ENCODE peak calls at places on chromosomes 3 and 15, in six cellular contexts. D is IMR-90, F is trophoblast cell, C is H1, X is H9, A is mesenchymal stem cell. W is an unnamed sample.

GRCh38 chr3:14322001-14322400 is 80.4 kb upstream of the SLC6A6 start:
- DNase-seq in C (no peak), A (no peak), X (no peak), F (no peak), D (no peak), W (no peak)

GRCh38 chr3:39971450-39972081 is 162.2 kb downstream of the MYRIP start:
- DNase-seq in D (no peak), A (no peak), F (no peak), C (no peak), X (no peak), W (no peak)

GRCh38 chr3:58230876-58231552 is 6.6 kb upstream of the ABHD6 start:
- DNase-seq in D (no peak), X (no peak), C (no peak), A (no peak), F (no peak), W (no peak)

GRCh38 chr15:29968099-29968892 is 114.5 kb upstream of the GOLGA8J start:
- DNase-seq in X (peak), C (peak), D (no peak), F (peak), A (no peak), W (peak)

GRCh38 chr15:59746777-59747176 is 57.7 kb upstream of the BNIP2 start:
- DNase-seq in A (no peak), D (no peak), X (no peak), C (no peak), F (no peak), W (no peak)

GRCh38 chr3:7697538-7697937 is 804.1 kb upstream of the LMCD1 start:
- DNase-seq in D (no peak), A (no peak), C (no peak), F (no peak), X (no peak), W (no peak)

GRCh38 chr3:59749291-59749690 is 699.5 kb upstream of the CFAP20DC start:
- DNase-seq in D (peak), X (no peak), A (peak), C (no peak), F (no peak), W (no peak)

GRCh38 chr3:14784087-14784596 is 34.6 kb upstream of the FGD5 start:
- DNase-seq in X (peak), C (no peak), A (no peak), D (no peak), F (no peak), W (no peak)

GRCh38 chr3:72462611-72463011 is 385.6 kb downstream of the SHQ1 start:
- DNase-seq in C (no peak), X (no peak), D (no peak), A (no peak), F (no peak), W (no peak)

GRCh38 chr15:93913310-93913709 is 318.1 kb upstream of the MCTP2 start:
- DNase-seq in A (no peak), C (no peak), X (no peak), D (no peak), F (no peak), W (no peak)

GRCh38 chr3:9422712-9423424 is 25.5 kb downstream of the SETD5 start:
- DNase-seq in X (peak), D (peak), F (peak), C (no peak), A (peak), W (peak)

GRCh38 chr3:134901461-134901860 is 106.4 kb downstream of the EPHB1 start:
- DNase-seq in D (no peak), X (peak), F (no peak), A (no peak), C (no peak), W (no peak)

GRCh38 chr3:159852821-159853505 is 135.7 kb upstream of the IL12A start:
- DNase-seq in D (peak), X (peak), C (no peak), A (peak), F (no peak), W (no peak)

GRCh38 chr3:183131186-183131585 is 31.3 kb downstream of the LAMP3 start:
- DNase-seq in C (no peak), X (no peak), A (no peak), D (no peak), F (no peak), W (no peak)

GRCh38 chr15:82951472-82952155 is 906 bp downstream of the HOMER2 start:
- DNase-seq in X (no peak), D (no peak), A (no peak), C (no peak), F (no peak), W (no peak)

GRCh38 chr3:50275996-50276761 is 2.7 kb upstream of the LSMEM2 start:
- DNase-seq in X (peak), C (peak), A (no peak), D (no peak), F (no peak), W (no peak)

GRCh38 chr3:180529778-180530177 is 72.2 kb upstream of the TTC14 start:
- DNase-seq in C (peak), X (no peak), D (no peak), F (no peak), A (no peak), W (no peak)

GRCh38 chr15:72796515-72797337 is 13.2 kb upstream of the ADPGK start:
- DNase-seq in C (peak), X (peak), A (peak), F (peak), D (peak), W (peak)

GRCh38 chr15:100786901-100787566 is 92.6 kb upstream of the ALDH1A3 start:
- DNase-seq in D (no peak), X (no peak), C (peak), F (no peak), A (no peak), W (no peak)

GRCh38 chr3:135229018-135229495 is 434.0 kb downstream of the EPHB1 start:
- DNase-seq in C (no peak), A (no peak), D (no peak), X (peak), F (no peak), W (no peak)

GRCh38 chr3:27080126-27080525 is 289.1 kb downstream of the NEK10 start:
- DNase-seq in A (no peak), F (no peak), X (no peak), C (no peak), D (no peak), W (no peak)

GRCh38 chr3:86792316-86792715 is 198.6 kb downstream of the VGLL3 start:
- DNase-seq in F (no peak), A (no peak), X (no peak), C (no peak), D (peak), W (no peak)

GRCh38 chr3:183381179-183381578 is 47.2 kb downstream of the MCF2L2 start:
- DNase-seq in C (no peak), F (peak), A (peak), D (peak), X (no peak), W (no peak)

GRCh38 chr3:88150371-88150770 is 612 bp downstream of the C3orf38 start:
- DNase-seq in A (no peak), F (peak), D (no peak), C (no peak), X (no peak), W (no peak)

GRCh38 chr15:55694652-55695150 is 48.3 kb downstream of the PRTG start:
- DNase-seq in D (peak), C (no peak), A (peak), F (no peak), X (peak), W (no peak)

GRCh38 chr3:45943207-45943846 is at the start of gene CXCR6:
- DNase-seq in D (peak), A (no peak), F (peak), X (no peak), C (no peak), W (no peak)

GRCh38 chr3:55235416-55235815 is 251.7 kb downstream of the WNT5A start:
- DNase-seq in C (no peak), D (peak), X (no peak), F (no peak), A (no peak), W (no peak)

GRCh38 chr3:171982829-171983228 is 56.5 kb upstream of the FNDC3B start:
- DNase-seq in A (peak), X (no peak), C (no peak), D (peak), F (peak), W (no peak)

GRCh38 chr3:165464736-165465135 is 268.6 kb upstream of the SLITRK3 start:
- DNase-seq in F (no peak), C (no peak), A (peak), D (peak), X (no peak), W (no peak)

GRCh38 chr3:133114198-133114597 is 76.0 kb downstream of the TMEM108 start:
- DNase-seq in D (peak), F (no peak), X (no peak), C (no peak), A (no peak), W (no peak)

GRCh38 chr3:57127849-57128566 is 37.1 kb downstream of the IL17RD start:
- DNase-seq in D (no peak), C (no peak), X (no peak), A (peak), F (no peak), W (no peak)

GRCh38 chr3:43727930-43728329 is 37.2 kb downstream of the ABHD5 start:
- DNase-seq in X (no peak), D (peak), A (no peak), C (no peak), F (no peak), W (no peak)

GRCh38 chr3:171851685-171852084 is 8.5 kb downstream of the TMEM212 start:
- DNase-seq in D (peak), X (no peak), A (peak), C (no peak), F (no peak), W (no peak)

GRCh38 chr3:121167374-121168139 is 259.6 kb downstream of the STXBP5L start:
- DNase-seq in A (no peak), F (no peak), C (no peak), X (no peak), D (no peak), W (no peak)

GRCh38 chr3:121165397-121165837 is 257.4 kb downstream of the STXBP5L start:
- DNase-seq in A (no peak), C (no peak), X (peak), D (no peak), F (peak), W (no peak)
- H2AFZ ChIP-seq in A (no peak), C (no peak), X (no peak), D (no peak), F (no peak), W (no peak)

GRCh38 chr3:191962324-191962723 is 501.4 kb downstream of the PYDC2 start:
- DNase-seq in X (no peak), C (no peak), F (no peak), A (peak), D (no peak), W (no peak)

GRCh38 chr3:191961036-191961435 is 500.1 kb downstream of the PYDC2 start:
- DNase-seq in X (no peak), D (no peak), C (no peak), F (no peak), A (peak), W (no peak)

GRCh38 chr3:191959876-191960418 is 499.0 kb downstream of the PYDC2 start:
- DNase-seq in C (no peak), D (no peak), X (no peak), F (no peak), A (peak), W (no peak)

GRCh38 chr3:191961529-191961928 is 500.6 kb downstream of the PYDC2 start:
- DNase-seq in C (no peak), X (no peak), F (no peak), A (peak), D (no peak), W (no peak)

GRCh38 chr3:191958980-191959671 is 498.2 kb downstream of the PYDC2 start:
- DNase-seq in D (no peak), C (no peak), X (no peak), F (no peak), A (no peak), W (no peak)
- H2BK120ac ChIP-seq in D (no peak), C (peak), X (no peak), F (no peak), A (no peak), W (no peak)

DNA sequence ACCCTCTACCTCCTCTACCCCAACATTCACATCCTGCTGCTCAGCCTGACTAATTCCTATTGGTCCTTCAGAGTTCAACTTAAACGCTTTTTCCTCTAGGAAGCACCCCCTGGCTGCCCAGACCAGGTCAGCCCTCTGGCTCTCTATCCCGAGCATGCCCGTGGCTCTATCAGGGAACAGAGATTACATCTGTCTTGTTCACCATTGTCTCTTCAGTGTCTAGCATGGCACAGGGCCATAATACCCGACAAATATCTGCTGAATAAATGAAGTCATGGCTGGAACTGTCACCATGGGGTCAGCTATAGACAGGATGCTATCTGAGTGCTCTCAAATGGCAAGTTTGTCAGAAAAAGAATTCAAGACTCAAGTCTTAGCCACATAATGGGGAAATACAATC is 296.9 kb upstream of the CHRNA7 start:
- DNase-seq in A (no peak), X (no peak), C (no peak), F (no peak), D (no peak), W (no peak)
- H2AFZ ChIP-seq in A (no peak), X (no peak), C (no peak), F (no peak), D (no peak), W (no peak)

DNA sequence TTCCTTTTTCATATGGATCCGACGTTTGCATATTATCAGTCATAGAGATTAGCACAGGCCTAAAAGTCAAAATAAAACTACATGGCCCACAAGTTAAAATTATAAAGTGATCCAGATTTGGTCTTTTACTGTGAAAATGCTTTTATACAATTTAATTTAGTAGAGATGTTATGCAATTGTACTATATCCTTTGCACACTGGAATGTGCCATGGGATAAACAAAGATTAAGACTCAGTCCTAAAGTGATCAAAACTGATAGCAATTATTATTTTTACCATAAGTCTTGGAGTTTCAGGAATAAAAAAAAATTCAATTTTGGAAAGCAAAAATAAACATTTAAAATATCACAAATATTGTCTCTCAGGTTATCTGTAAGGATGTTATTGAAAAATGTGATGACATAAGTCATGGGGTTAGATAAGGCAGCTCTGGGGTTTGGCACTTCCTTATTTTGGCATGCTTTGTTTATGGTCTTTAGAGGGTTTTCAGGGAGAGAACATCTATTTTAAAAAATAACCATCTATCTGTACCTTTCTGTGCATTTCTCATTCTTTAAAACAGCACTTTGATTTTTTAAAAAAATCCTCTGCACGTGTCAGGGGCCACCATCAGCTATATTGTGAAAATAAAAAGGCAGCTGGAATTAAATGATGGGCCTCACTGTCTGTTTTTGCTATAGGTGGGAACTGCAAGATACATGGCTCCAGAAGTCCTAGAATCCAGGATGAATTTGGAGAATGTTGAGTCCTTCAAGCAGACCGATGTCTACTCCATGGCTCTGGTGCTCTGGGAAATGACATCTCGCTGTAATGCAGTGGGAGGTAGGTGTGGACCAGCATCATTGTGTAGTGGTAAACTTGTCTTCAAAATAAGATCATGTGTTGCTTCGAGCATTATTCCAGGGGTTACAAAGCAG is 67.3 kb downstream of the TGFBR2 start:
- DNase-seq in F (no peak), C (no peak), A (no peak), X (no peak), D (no peak), W (no peak)
- H2BK120ac ChIP-seq in F (no peak), C (no peak), A (no peak), X (no peak), D (no peak), W (no peak)

DNA sequence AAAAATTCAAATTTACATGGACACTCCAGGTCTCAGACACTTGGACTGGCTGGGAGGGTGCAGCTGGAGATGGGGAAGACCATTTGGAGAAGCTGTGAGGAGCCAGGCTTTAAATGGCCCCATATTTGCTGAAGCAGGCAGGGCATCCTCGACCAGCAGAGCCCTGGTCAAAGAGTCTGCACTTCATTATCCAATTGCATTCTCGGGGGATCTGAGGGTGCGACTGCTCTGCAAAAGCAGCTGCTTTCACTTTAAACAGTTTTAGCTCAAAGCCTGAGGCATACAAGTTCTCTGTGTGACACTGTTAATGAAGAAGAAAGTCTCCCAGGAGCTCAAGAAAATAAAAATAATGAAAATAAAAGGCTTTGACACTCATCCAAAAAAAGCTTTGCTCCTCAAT is 98.0 kb upstream of the SLC25A36 start:
- DNase-seq in F (no peak), A (no peak), X (no peak), D (no peak), C (no peak), W (no peak)
- H2AFZ ChIP-seq in F (no peak), A (no peak), X (no peak), D (no peak), C (no peak), W (no peak)

GRCh38 chr3:197706658-197707057 is 30.0 kb downstream of the RUBCN start:
- DNase-seq in F (no peak), D (no peak), A (no peak), X (no peak), C (no peak), W (no peak)

GRCh38 chr3:197709135-197709534 is 27.6 kb downstream of the RUBCN start:
- DNase-seq in F (no peak), A (no peak), C (no peak), X (no peak), D (no peak), W (no peak)

GRCh38 chr3:197714251-197714650 is 22.5 kb downstream of the RUBCN start:
- DNase-seq in D (no peak), F (peak), C (no peak), A (no peak), X (no peak), W (no peak)

GRCh38 chr3:197713477-197713822 is 23.3 kb downstream of the RUBCN start:
- DNase-seq in C (no peak), F (no peak), A (no peak), D (no peak), X (no peak), W (no peak)

DNA sequence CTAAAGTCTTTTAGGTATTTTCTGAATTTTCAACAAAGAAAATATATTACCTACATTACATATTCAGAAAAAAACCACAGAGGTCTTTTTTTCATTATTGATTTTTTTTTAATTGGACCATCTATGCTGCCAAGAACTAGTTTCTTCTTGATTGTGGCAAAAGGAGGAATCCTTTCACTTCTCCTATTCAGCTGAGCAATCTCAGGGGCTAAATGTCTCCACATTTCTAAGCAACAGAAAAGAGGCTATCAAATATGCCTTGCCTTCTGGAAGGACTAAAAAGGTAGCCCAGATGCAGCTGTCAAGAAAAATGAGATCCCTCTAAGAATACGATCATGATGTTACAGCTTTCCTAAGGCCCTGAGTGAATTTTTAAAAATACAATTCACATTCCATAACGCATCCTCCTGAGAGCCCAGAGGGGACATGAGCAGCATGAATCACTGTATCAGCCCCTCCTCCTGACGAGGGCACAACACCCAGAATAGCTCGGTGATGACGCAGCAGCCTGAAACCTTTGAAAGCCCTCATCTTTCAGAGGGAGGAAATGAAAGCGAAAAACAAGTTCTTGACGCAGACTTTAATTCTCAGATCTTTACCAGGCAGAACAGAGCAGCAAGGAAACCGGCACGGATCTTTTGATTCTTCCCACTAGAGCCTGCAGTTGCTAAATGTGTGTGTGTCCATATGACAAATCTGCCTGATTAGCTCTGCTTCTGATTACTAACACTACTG is 24.6 kb downstream of the RUBCN start:
- DNase-seq in A (peak), D (peak), X (peak), C (peak), F (peak), W (peak)
- H2BK120ac ChIP-seq in A (no peak), D (peak), X (peak), C (no peak), F (no peak), W (no peak)